ENCODE peak calls at places on chromosomes 13 and 19, in six cellular contexts. D, F, H, O, W and P are unnamed samples.

GRCh38 chr13:30957258-30957943 is 24.9 kb downstream of the TEX26 start:
- DNase-seq in O (no peak), H (no peak), F (no peak), D (no peak), W (no peak), P (no peak)

GRCh38 chr19:18014197-18014596 is 6.2 kb downstream of the ARRDC2 start:
- DNase-seq in D (no peak), F (peak), W (no peak), O (no peak), H (no peak), P (no peak)

GRCh38 chr19:14471436-14472187 is 3.5 kb downstream of the PTGER1 start:
- DNase-seq in F (no peak), D (no peak), H (no peak), O (no peak), W (no peak), P (no peak)

GRCh38 chr13:82747331-82747730 is 1134.9 kb downstream of the SLITRK1 start:
- DNase-seq in F (no peak), W (no peak), O (no peak), D (no peak), H (no peak), P (no peak)

GRCh38 chr19:14715841-14716240 is 26.0 kb downstream of the ZNF333 start:
- DNase-seq in D (no peak), H (no peak), F (no peak), W (no peak), O (no peak), P (no peak)

GRCh38 chr13:23945612-23946011 is 48.3 kb upstream of the C1QTNF9B start:
- DNase-seq in D (no peak), F (no peak), O (no peak), W (no peak), H (no peak), P (no peak)

GRCh38 chr13:19173752-19174151 is 7.9 kb downstream of the TUBA3C start:
- DNase-seq in H (no peak), F (no peak), O (no peak), D (no peak), W (no peak), P (no peak)

GRCh38 chr19:926595-927043 is 784 bp downstream of the ARID3A start:
- DNase-seq in D (peak), O (no peak), F (no peak), H (peak), W (no peak), P (no peak)

GRCh38 chr13:37457594-37457993 is 141.0 kb downstream of the POSTN start:
- DNase-seq in O (no peak), H (no peak), F (no peak), W (no peak), D (no peak), P (no peak)

GRCh38 chr19:17950310-17951150 is 16.4 kb upstream of the KCNN1 start:
- DNase-seq in D (no peak), F (peak), W (peak), H (peak), O (peak), P (no peak)

GRCh38 chr19:51573331-51573730 is 2.2 kb downstream of the ZNF175 start:
- DNase-seq in H (no peak), O (peak), W (no peak), D (peak), F (no peak), P (no peak)

GRCh38 chr13:52980695-52981094 is 47.9 kb upstream of the OLFM4 start:
- DNase-seq in O (no peak), F (no peak), H (no peak), D (peak), W (no peak), P (no peak)

GRCh38 chr19:17942181-17942580 is 9.4 kb downstream of the CCDC124 start:
- DNase-seq in F (no peak), W (no peak), H (no peak), D (no peak), O (no peak), P (no peak)

GRCh38 chr19:17718988-17719711 is at the start of gene MAP1S:
- DNase-seq in W (peak), O (peak), F (peak), H (peak), D (peak), P (no peak)